ENCODE peak calls at places on chromosome 5, in ten cellular contexts. V is RWPE1; P is AG04449; W is brain microvascular endothelial cell; K is CD8-positive, alpha-beta T cell; A is GM20000; B is CD4-positive, alpha-beta T cell; M is Panc1; U is glutamatergic neuron; X is AG10803. E is an unnamed sample.

GRCh38 chr5:173582198-173583092 is 34.0 kb downstream of the BOD1 start:
- DNase-seq in V (no peak), P (no peak), W (no peak), K (no peak), A (no peak), B (no peak), M (no peak), U (peak), X (peak), E (no peak)

GRCh38 chr5:181187500-181188213 is 17.3 kb downstream of the TRIM7 start:
- DNase-seq in V (peak), P (no peak), W (peak), K (no peak), A (peak), B (peak), M (peak), U (peak), X (peak), E (no peak)

GRCh38 chr5:160366230-160366629 is 4.2 kb downstream of the C1QTNF2 start:
- DNase-seq in V (no peak), P (no peak), W (no peak), K (no peak), A (no peak), B (no peak), M (no peak), U (no peak), X (no peak), E (no peak)

GRCh38 chr5:929596-929995 is 36.9 kb downstream of the TRIP13 start:
- DNase-seq in V (no peak), P (no peak), W (no peak), K (no peak), A (no peak), B (no peak), M (no peak), U (no peak), X (no peak), E (no peak)

GRCh38 chr5:148421661-148422060 is 37.9 kb downstream of the FBXO38 start:
- DNase-seq in V (no peak), P (no peak), W (no peak), K (no peak), A (no peak), B (no peak), M (no peak), U (no peak), X (no peak), E (no peak)

GRCh38 chr5:141349917-141350619 is at the start of gene PCDHGB1:
- DNase-seq in V (peak), P (no peak), W (peak), K (no peak), A (peak), B (peak), M (no peak), U (peak), X (peak), E (peak)

GRCh38 chr5:108696951-108697715 is 50.6 kb upstream of the FER start:
- DNase-seq in V (no peak), P (no peak), W (no peak), K (no peak), A (no peak), B (no peak), M (no peak), U (no peak), X (no peak), E (no peak)

GRCh38 chr5:173094012-173094661 is 38.0 kb downstream of the CREBRF start:
- DNase-seq in V (no peak), P (peak), W (peak), K (no peak), A (no peak), B (no peak), M (no peak), U (no peak), X (peak), E (no peak)

GRCh38 chr5:180162304-180162661 is 46.7 kb downstream of the RASGEF1C start:
- DNase-seq in V (no peak), P (no peak), W (no peak), K (no peak), A (no peak), B (no peak), M (no peak), U (no peak), X (no peak), E (no peak)

GRCh38 chr5:9774472-9775079 is 144.4 kb upstream of the TAS2R1 start:
- DNase-seq in V (no peak), P (no peak), W (peak), K (no peak), A (no peak), B (no peak), M (no peak), U (no peak), X (peak), E (no peak)

GRCh38 chr5:172173771-172174170 is 14.3 kb downstream of the STK10 start:
- DNase-seq in V (peak), P (no peak), W (peak), K (peak), A (no peak), B (peak), M (no peak), U (no peak), X (peak), E (no peak)

GRCh38 chr5:175202461-175203065 is 241.4 kb downstream of the DRD1 start:
- DNase-seq in V (peak), P (no peak), W (no peak), K (no peak), A (no peak), B (no peak), M (no peak), U (no peak), X (peak), E (no peak)

GRCh38 chr5:84573017-84573712 is 188.5 kb upstream of the EDIL3 start:
- DNase-seq in V (no peak), P (no peak), W (no peak), K (no peak), A (no peak), B (no peak), M (no peak), U (no peak), X (no peak), E (no peak)

GRCh38 chr5:96548941-96549340 is 113.2 kb upstream of the CAST start:
- DNase-seq in V (no peak), P (no peak), W (no peak), K (no peak), A (no peak), B (no peak), M (no peak), U (no peak), X (peak), E (no peak)

GRCh38 chr5:67089200-67089725 is 107.3 kb downstream of the CD180 start:
- DNase-seq in V (no peak), P (no peak), W (no peak), K (no peak), A (no peak), B (no peak), M (no peak), U (peak), X (peak), E (no peak)

GRCh38 chr5:154851351-154851750 is 948 bp upstream of the FAXDC2 start:
- DNase-seq in V (no peak), P (no peak), W (no peak), K (no peak), A (no peak), B (no peak), M (no peak), U (no peak), X (no peak), E (no peak)

GRCh38 chr5:179120951-179121666 is 60.9 kb downstream of the ZNF354C start:
- DNase-seq in V (no peak), P (no peak), W (no peak), K (no peak), A (no peak), B (no peak), M (no peak), U (no peak), X (no peak), E (no peak)

GRCh38 chr5:172832383-172833315 is 1.4 kb upstream of the ERGIC1 start:
- DNase-seq in V (no peak), P (no peak), W (no peak), K (no peak), A (no peak), B (no peak), M (no peak), U (no peak), X (no peak), E (no peak)

GRCh38 chr5:173697931-173698579 is 81.6 kb upstream of the BOD1 start:
- DNase-seq in V (no peak), P (no peak), W (no peak), K (no peak), A (peak), B (no peak), M (no peak), U (no peak), X (no peak), E (no peak)

GRCh38 chr5:107772418-107773310 is 101.9 kb upstream of the EFNA5 start:
- DNase-seq in V (no peak), P (no peak), W (no peak), K (no peak), A (no peak), B (no peak), M (no peak), U (no peak), X (no peak), E (no peak)

GRCh38 chr5:6737043-6737941 is 24.1 kb downstream of the TENT4A start:
- DNase-seq in V (no peak), P (no peak), W (no peak), K (no peak), A (peak), B (no peak), M (no peak), U (no peak), X (no peak), E (peak)

GRCh38 chr5:151923865-151924264 is 786 bp downstream of the GLRA1 start:
- DNase-seq in V (peak), P (no peak), W (no peak), K (no peak), A (no peak), B (no peak), M (no peak), U (peak), X (no peak), E (no peak)
- TF ChIP-seq CTCF in V (peak), P (no peak), W (peak), K (no peak), A (no peak), B (no peak), M (peak), U (peak), X (peak), E (peak)

GRCh38 chr5:125412051-125412560 is 665.7 kb upstream of the ZNF608 start:
- DNase-seq in V (peak), P (no peak), W (peak), K (no peak), A (peak), B (no peak), M (no peak), U (no peak), X (no peak), E (peak)

GRCh38 chr5:125413861-125414260 is 667.4 kb upstream of the ZNF608 start:
- DNase-seq in V (no peak), P (no peak), W (no peak), K (no peak), A (no peak), B (no peak), M (no peak), U (no peak), X (no peak), E (no peak)

GRCh38 chr5:125410501-125411162 is 664.2 kb upstream of the ZNF608 start:
- DNase-seq in V (peak), P (no peak), W (peak), K (no peak), A (no peak), B (no peak), M (no peak), U (no peak), X (peak), E (no peak)

GRCh38 chr5:125411163-125412050 is 665.0 kb upstream of the ZNF608 start:
- DNase-seq in V (peak), P (no peak), W (peak), K (no peak), A (peak), B (no peak), M (no peak), U (no peak), X (no peak), E (peak)

GRCh38 chr5:125412561-125413535 is 666.4 kb upstream of the ZNF608 start:
- DNase-seq in V (peak), P (peak), W (peak), K (no peak), A (peak), B (no peak), M (no peak), U (peak), X (peak), E (peak)
- TF ChIP-seq CTCF in V (peak), P (peak), W (peak), K (no peak), A (no peak), B (no peak), M (peak), U (no peak), X (peak), E (peak)

DNA sequence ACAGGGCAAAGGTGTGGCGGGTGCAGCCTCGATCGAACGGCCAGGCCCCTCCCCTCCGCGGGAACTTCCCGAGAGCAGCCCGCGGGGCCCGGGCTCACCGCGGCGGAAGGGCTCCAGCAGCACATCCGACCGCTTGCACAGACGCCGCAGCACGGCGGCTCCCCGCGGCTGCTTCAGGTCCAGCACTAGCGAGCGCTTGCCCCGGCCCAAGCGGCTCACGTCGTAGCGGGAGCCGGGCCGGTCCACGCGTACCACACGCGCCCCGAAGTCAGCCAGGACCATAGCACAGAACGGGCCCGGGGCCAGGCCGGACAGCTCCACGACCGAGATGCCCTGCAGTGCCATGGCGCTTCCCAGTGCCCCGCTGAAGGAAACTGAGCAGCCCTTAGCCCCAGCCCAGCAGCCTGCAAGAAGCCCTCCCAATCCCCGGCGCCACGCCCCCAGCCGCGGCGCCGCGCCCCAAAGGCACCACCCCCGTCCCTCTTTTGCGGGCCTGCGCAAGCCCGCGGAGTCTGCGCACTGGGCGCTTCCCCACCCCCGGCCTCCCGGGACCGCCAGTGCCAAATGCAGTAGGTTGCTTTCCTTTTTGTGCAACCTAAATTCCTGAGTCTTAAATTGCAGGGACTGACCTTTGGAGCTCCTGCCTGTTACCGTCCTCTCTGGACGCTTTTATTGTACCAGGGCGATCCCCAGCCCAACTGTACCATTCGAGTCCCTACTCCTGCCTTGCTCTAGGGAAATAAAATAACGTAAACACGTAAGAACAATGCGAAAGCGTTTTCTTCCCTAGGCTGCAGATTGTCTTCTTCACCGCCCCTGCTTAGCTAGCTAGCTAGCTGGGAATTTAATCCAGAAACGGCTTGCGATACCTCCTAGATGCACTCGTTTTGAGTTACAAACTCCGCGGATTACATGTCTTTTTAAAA is at the start of gene AMACR:
- DNase-seq in V (peak), P (peak), W (peak), K (peak), A (peak), B (peak), M (peak), U (peak), X (peak), E (peak)
- TF ChIP-seq CTCF in V (no peak), P (peak), W (no peak), K (no peak), A (no peak), B (no peak), M (no peak), U (no peak), X (peak), E (no peak)

GRCh38 chr5:145811834-145812625 is 23.1 kb downstream of the PRELID2 start:
- DNase-seq in V (no peak), P (no peak), W (peak), K (no peak), A (no peak), B (no peak), M (no peak), U (no peak), X (peak), E (no peak)
- TF ChIP-seq CTCF in V (no peak), P (peak), W (peak), K (no peak), A (no peak), B (no peak), M (peak), U (no peak), X (peak), E (peak)

GRCh38 chr5:52956915-52957747 is 32.0 kb upstream of the ITGA2 start:
- DNase-seq in V (no peak), P (no peak), W (no peak), K (no peak), A (no peak), B (no peak), M (no peak), U (no peak), X (no peak), E (no peak)
- TF ChIP-seq CTCF in V (no peak), P (no peak), W (no peak), K (no peak), A (no peak), B (no peak), M (no peak), U (no peak), X (no peak), E (no peak)

DNA sequence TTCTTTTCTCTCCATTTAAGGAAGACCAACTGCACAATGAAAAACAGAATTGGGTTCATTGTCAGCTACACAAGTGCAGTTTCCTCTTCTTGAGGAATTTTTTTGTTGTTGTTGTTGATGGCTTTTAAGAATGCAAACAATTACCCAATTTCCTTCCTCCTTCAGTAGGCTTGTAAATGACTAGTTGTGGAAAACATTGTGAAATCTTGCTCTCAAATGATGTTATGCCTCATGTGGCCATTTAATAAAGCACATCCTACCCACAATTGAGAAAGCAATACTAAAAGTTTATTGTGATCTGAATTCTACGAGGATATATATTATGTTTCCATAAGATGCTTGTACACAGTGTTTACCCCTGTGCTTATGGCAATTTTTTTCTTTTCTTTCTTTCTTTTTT is 171.6 kb downstream of the FAM174A start:
- DNase-seq in V (peak), P (no peak), W (no peak), K (no peak), A (no peak), B (no peak), M (peak), U (no peak), X (peak), E (no peak)
- TF ChIP-seq CTCF in V (peak), P (no peak), W (peak), K (peak), A (no peak), B (peak), M (no peak), U (peak), X (no peak), E (no peak)

GRCh38 chr5:60585618-60586017 is 114.3 kb downstream of the DEPDC1B start:
- DNase-seq in V (no peak), P (no peak), W (no peak), K (no peak), A (no peak), B (no peak), M (no peak), U (no peak), X (no peak), E (no peak)

GRCh38 chr5:60590172-60590571 is 109.8 kb downstream of the DEPDC1B start:
- DNase-seq in V (no peak), P (no peak), W (no peak), K (no peak), A (no peak), B (no peak), M (no peak), U (no peak), X (no peak), E (no peak)

GRCh38 chr5:60584304-60584703 is 115.7 kb downstream of the DEPDC1B start:
- DNase-seq in V (no peak), P (no peak), W (no peak), K (no peak), A (no peak), B (no peak), M (no peak), U (no peak), X (no peak), E (no peak)

GRCh38 chr5:60583598-60583997 is 116.4 kb downstream of the DEPDC1B start:
- DNase-seq in V (no peak), P (no peak), W (no peak), K (no peak), A (no peak), B (no peak), M (no peak), U (no peak), X (no peak), E (no peak)

GRCh38 chr5:60586307-60586901 is 113.6 kb downstream of the DEPDC1B start:
- DNase-seq in V (no peak), P (no peak), W (peak), K (no peak), A (peak), B (no peak), M (no peak), U (no peak), X (peak), E (peak)
- TF ChIP-seq CTCF in V (peak), P (no peak), W (peak), K (no peak), A (peak), B (no peak), M (peak), U (no peak), X (peak), E (peak)

GRCh38 chr5:158487156-158487555 is 612.6 kb downstream of the EBF1 start:
- DNase-seq in V (no peak), P (no peak), W (no peak), K (no peak), A (no peak), B (no peak), M (no peak), U (no peak), X (peak), E (no peak)

GRCh38 chr5:158484968-158485367 is 614.7 kb downstream of the EBF1 start:
- DNase-seq in V (no peak), P (no peak), W (no peak), K (no peak), A (no peak), B (no peak), M (no peak), U (no peak), X (peak), E (no peak)

GRCh38 chr5:158484246-158484645 is 615.5 kb downstream of the EBF1 start:
- DNase-seq in V (no peak), P (no peak), W (no peak), K (no peak), A (no peak), B (no peak), M (no peak), U (no peak), X (peak), E (no peak)

GRCh38 chr5:158487677-158488076 is 612.0 kb downstream of the EBF1 start:
- DNase-seq in V (no peak), P (no peak), W (no peak), K (no peak), A (no peak), B (no peak), M (no peak), U (no peak), X (no peak), E (no peak)

DNA sequence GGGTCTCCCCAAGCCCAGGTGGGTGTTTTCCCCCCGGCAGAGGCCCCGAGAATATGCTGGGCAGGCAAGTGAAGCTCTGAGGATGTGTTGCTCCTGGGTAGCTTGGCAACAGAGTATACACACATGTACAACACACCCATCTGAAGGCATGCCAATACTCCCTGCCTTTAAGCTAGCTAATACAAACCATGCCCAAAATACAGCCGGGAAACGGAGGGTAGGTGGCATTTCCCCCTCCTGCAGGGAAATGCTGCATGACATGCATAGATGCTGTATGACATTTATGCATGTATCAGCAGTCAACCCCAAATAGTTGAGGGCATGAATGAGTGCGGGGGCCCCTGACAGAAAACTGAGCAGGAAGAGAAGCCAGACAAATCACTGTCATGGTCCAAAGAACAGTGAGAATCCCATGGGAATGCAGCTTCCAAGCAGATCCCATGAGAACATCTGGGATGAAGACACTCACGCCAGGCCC is 614.1 kb downstream of the EBF1 start:
- DNase-seq in V (no peak), P (no peak), W (peak), K (no peak), A (no peak), B (no peak), M (no peak), U (no peak), X (peak), E (no peak)
- TF ChIP-seq CTCF in V (no peak), P (no peak), W (no peak), K (no peak), A (no peak), B (no peak), M (no peak), U (no peak), X (no peak), E (no peak)